ENCODE peak calls at places on chromosome 15, in five cellular contexts. X is A549, S is GM23338, E is K562, T is SK-N-SH. K is an unnamed sample.

GRCh38 chr15:86155551-86155950 is 75.9 kb downstream of the AGBL1 start:
- DNase-seq in T (no peak), E (no peak), S (no peak), X (no peak), K (no peak)

GRCh38 chr15:77584691-77585090 is 48.0 kb downstream of the LINGO1 start:
- DNase-seq in S (no peak), E (no peak), T (no peak), X (no peak), K (no peak)

GRCh38 chr15:92970656-92971055 is 70.5 kb downstream of the CHD2 start:
- DNase-seq in S (no peak), T (no peak), E (no peak), X (no peak), K (no peak)

GRCh38 chr15:57321973-57322601 is 54.2 kb upstream of the CGNL1 start:
- DNase-seq in E (peak), S (peak), X (no peak), T (no peak), K (no peak)

GRCh38 chr15:57334257-57334656 is 42.0 kb upstream of the CGNL1 start:
- DNase-seq in S (no peak), X (no peak), T (no peak), E (peak), K (no peak)

GRCh38 chr15:79185199-79185598 is 94.6 kb upstream of the RASGRF1 start:
- DNase-seq in X (peak), S (peak), E (peak), T (peak), K (peak)

GRCh38 chr15:68792901-68793766 is 27.6 kb downstream of the ANP32A start:
- DNase-seq in E (no peak), T (no peak), X (no peak), S (no peak), K (no peak)

GRCh38 chr15:79329186-79329611 is 18.3 kb downstream of the TMED3 start:
- DNase-seq in T (no peak), S (no peak), X (peak), E (peak), K (no peak)

GRCh38 chr15:76335851-76336253 is 721 bp upstream of the ISL2 start:
- DNase-seq in X (no peak), E (peak), S (peak), T (peak), K (peak)

GRCh38 chr15:75639191-75639708 is 774 bp downstream of the IMP3 start:
- DNase-seq in X (no peak), T (no peak), S (peak), E (no peak), K (no peak)

DNA sequence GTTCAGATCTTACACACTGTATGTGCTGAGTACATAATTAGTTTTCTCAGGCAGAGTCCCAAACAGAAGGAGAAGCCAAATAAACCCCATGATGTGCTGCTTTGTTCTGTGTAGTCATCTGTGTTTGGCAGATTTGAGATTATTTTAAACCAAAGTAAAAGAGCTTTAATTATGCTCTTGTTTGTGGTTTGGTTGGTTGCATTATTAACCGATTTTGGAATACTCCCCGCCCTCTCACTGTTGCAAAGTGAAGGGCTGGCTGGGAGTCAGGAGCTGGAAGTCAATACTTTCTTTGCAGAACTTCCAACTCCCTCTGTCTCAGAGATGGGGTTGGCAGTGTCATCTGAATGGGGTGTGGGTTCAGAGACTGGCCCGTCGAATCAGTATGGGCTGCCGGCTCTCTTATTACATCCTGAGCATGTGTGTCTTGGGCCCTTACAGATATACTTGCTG is 34.4 kb downstream of the SLCO3A1 start:
- DNase-seq in S (no peak), E (no peak), T (no peak), X (no peak), K (no peak)
- TF ChIP-seq REST in S (no peak), E (no peak), T (no peak), X (no peak), K (no peak)

GRCh38 chr15:96362001-96362758 is 31.7 kb downstream of the NR2F2 start:
- DNase-seq in S (peak), X (no peak), T (peak), E (no peak), K (no peak)

GRCh38 chr15:96362759-96363678 is 32.5 kb downstream of the NR2F2 start:
- DNase-seq in X (no peak), E (no peak), T (peak), S (peak), K (no peak)

GRCh38 chr15:96359772-96360498 is 29.4 kb downstream of the NR2F2 start:
- DNase-seq in X (no peak), E (no peak), S (peak), T (peak), K (no peak)

GRCh38 chr15:96360581-96361308 is 30.2 kb downstream of the NR2F2 start:
- DNase-seq in T (peak), E (no peak), X (no peak), S (peak), K (no peak)

DNA sequence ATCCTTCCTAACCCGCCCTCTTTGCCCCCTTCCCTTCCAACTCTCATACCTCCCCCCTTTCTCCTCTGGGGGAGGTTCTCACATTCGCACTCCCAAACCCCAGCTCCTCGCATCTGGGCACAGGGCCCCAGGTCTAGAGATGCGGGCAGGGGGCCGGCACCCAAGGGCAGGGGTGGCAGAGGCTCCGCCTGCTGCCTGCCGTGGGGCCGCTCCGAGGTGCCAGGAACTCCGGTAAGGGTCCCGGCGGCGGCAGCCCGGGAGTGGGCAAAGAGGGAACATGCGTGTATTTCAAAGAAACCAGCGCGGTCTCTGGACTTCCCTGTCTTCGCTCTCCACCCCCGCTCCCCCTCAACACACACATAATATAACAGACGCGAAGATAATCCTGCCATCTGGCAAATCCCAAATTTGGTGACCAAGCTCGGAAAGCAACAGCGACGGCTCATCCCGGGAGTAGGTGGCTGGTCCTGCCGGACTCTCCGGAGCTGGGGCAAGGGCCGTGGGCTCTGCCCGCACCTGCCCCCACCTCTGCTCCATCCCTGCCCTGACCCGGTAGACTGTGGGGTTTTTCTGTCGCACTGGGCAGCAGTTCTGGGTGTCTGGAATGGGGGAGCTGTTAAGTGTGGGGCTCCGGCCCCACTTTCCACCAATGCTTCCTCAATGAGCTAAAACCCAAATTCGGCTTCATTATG is 31.0 kb downstream of the NR2F2 start:
- DNase-seq in E (no peak), S (peak), T (peak), X (no peak), K (no peak)
- H3K4me3 ChIP-seq in E (no peak), S (peak), T (no peak), X (no peak), K (no peak)

GRCh38 chr15:40901053-40901443 is 6.8 kb downstream of the VPS18 start:
- DNase-seq in X (no peak), T (no peak), E (no peak), S (no peak), K (no peak)
- TF ChIP-seq REST in X (no peak), T (no peak), E (no peak), S (no peak), K (no peak)

GRCh38 chr15:60399246-60399915 is 1.6 kb upstream of the ANXA2 start:
- DNase-seq in T (no peak), X (no peak), S (peak), E (no peak), K (no peak)
- H3K4me3 ChIP-seq in T (no peak), X (peak), S (peak), E (no peak), K (no peak)

GRCh38 chr15:56040081-56041035 is 46.9 kb upstream of the NEDD4 start:
- DNase-seq in T (no peak), S (peak), E (peak), X (peak), K (no peak)
- TF ChIP-seq REST in T (no peak), S (no peak), E (no peak), X (no peak), K (no peak)

GRCh38 chr15:66730168-66731014 is 28.4 kb downstream of the SMAD6 start:
- DNase-seq in X (peak), S (no peak), E (no peak), T (no peak), K (no peak)
- H3K4me3 ChIP-seq in X (no peak), S (no peak), E (no peak), T (no peak), K (no peak)